ENCODE peak calls at places on chromosomes 6 and 20, in nine cellular contexts. S, R, H, X, Y, E, W, A and O are unnamed samples.

GRCh38 chr6:90973158-90973557 is 386.3 kb upstream of the MAP3K7 start:
- DNase-seq in S (no peak), R (no peak), H (no peak), X (no peak), Y (no peak), E (no peak), W (no peak), A (no peak), O (no peak)

GRCh38 chr6:166629628-166630027 is 2.6 kb upstream of the RPS6KA2 start:
- DNase-seq in S (no peak), R (no peak), H (peak), X (peak), Y (no peak), E (no peak), W (peak), A (no peak), O (no peak)

GRCh38 chr20:5268449-5268848 is 48.3 kb downstream of the PROKR2 start:
- DNase-seq in S (no peak), R (no peak), H (no peak), X (no peak), Y (no peak), E (no peak), W (no peak), A (no peak), O (no peak)

GRCh38 chr20:25197173-25197869 is 1.8 kb downstream of the ENTPD6 start:
- DNase-seq in S (peak), R (no peak), H (no peak), X (no peak), Y (no peak), E (peak), W (no peak), A (no peak), O (no peak)

GRCh38 chr6:157126183-157127098 is 196.9 kb downstream of the TMEM242 start:
- DNase-seq in S (no peak), R (no peak), H (no peak), X (no peak), Y (no peak), E (no peak), W (no peak), A (no peak), O (no peak)

GRCh38 chr20:40511478-40511877 is 177.6 kb downstream of the MAFB start:
- DNase-seq in S (no peak), R (no peak), H (peak), X (peak), Y (no peak), E (no peak), W (peak), A (no peak), O (no peak)

GRCh38 chr20:16392346-16392745 is 180.9 kb downstream of the KIF16B start:
- DNase-seq in S (no peak), R (no peak), H (no peak), X (no peak), Y (no peak), E (no peak), W (no peak), A (no peak), O (no peak)

GRCh38 chr20:10761786-10762185 is 88.0 kb upstream of the JAG1 start:
- DNase-seq in S (no peak), R (no peak), H (peak), X (no peak), Y (no peak), E (no peak), W (peak), A (no peak), O (no peak)

GRCh38 chr6:158765509-158766068 is 53.6 kb downstream of the EZR start:
- DNase-seq in S (no peak), R (peak), H (no peak), X (no peak), Y (no peak), E (no peak), W (no peak), A (no peak), O (no peak)

GRCh38 chr20:57316795-57317201 is 12.8 kb upstream of the SPO11 start:
- DNase-seq in S (no peak), R (no peak), H (no peak), X (no peak), Y (no peak), E (no peak), W (no peak), A (no peak), O (no peak)

GRCh38 chr6:15936503-15936902 is 192.4 kb upstream of the MYLIP start:
- DNase-seq in S (peak), R (no peak), H (no peak), X (no peak), Y (no peak), E (no peak), W (no peak), A (no peak), O (no peak)

DNA sequence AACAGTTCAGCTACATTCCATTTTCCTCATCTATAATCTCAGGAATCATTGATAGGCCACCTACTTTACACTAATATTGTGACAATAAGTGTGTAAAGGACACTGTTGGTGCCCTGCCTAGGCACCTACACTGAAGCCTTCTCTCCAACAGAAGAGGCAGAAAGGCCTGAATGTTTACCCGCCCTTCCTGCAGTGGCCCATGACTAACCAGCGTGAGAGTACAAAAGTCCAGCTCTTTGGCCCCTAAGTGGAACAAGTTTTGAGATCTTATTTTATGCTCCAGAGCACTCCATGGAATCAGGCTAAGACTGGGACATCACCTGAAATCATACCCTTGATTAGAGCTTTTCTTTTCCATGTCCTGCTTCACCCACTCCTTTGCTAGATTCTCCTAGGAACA is 359.7 kb downstream of the ARHGAP18 start:
- DNase-seq in S (no peak), R (peak), H (no peak), X (no peak), Y (no peak), E (no peak), W (no peak), A (no peak), O (peak)
- H3K4me3 ChIP-seq in S (no peak), R (no peak), H (no peak), X (no peak), Y (no peak), E (no peak), W (no peak), A (no peak), O (no peak)

GRCh38 chr20:46011631-46012482 is 3.1 kb downstream of the MMP9 start:
- DNase-seq in S (no peak), R (no peak), H (no peak), X (no peak), Y (no peak), E (peak), W (peak), A (peak), O (no peak)
- TF ChIP-seq CTCF in S (peak), R (peak), H (peak), X (peak), Y (no peak), E (peak), W (peak), A (no peak), O (peak)

GRCh38 chr20:49281059-49281912 is 3.4 kb upstream of the ZNFX1 start:
- DNase-seq in S (no peak), R (peak), H (peak), X (no peak), Y (no peak), E (no peak), W (no peak), A (no peak), O (no peak)
- H3K4me3 ChIP-seq in S (no peak), R (peak), H (peak), X (peak), Y (peak), E (peak), W (peak), A (no peak), O (peak)

GRCh38 chr6:145025488-145025887 is 709.8 kb downstream of the EPM2A start:
- DNase-seq in S (no peak), R (no peak), H (no peak), X (no peak), Y (no peak), E (no peak), W (no peak), A (no peak), O (no peak)

GRCh38 chr6:145031001-145031400 is 704.3 kb downstream of the EPM2A start:
- DNase-seq in S (no peak), R (no peak), H (no peak), X (no peak), Y (no peak), E (no peak), W (no peak), A (no peak), O (no peak)

GRCh38 chr6:145031962-145032361 is 703.4 kb downstream of the EPM2A start:
- DNase-seq in S (no peak), R (no peak), H (no peak), X (no peak), Y (no peak), E (no peak), W (no peak), A (no peak), O (no peak)

GRCh38 chr6:145026267-145026679 is 709.0 kb downstream of the EPM2A start:
- DNase-seq in S (no peak), R (no peak), H (no peak), X (no peak), Y (no peak), E (no peak), W (no peak), A (no peak), O (no peak)

GRCh38 chr6:145028144-145028818 is 707.0 kb downstream of the EPM2A start:
- DNase-seq in S (peak), R (peak), H (peak), X (peak), Y (no peak), E (no peak), W (peak), A (no peak), O (no peak)
- TF ChIP-seq CTCF in S (peak), R (peak), H (peak), X (peak), Y (peak), E (no peak), W (peak), A (no peak), O (peak)

GRCh38 chr6:56692586-56693245 is 50.0 kb upstream of the DST start:
- DNase-seq in S (no peak), R (no peak), H (no peak), X (peak), Y (no peak), E (no peak), W (peak), A (no peak), O (peak)

GRCh38 chr6:56693246-56693607 is 50.5 kb upstream of the DST start:
- DNase-seq in S (no peak), R (peak), H (peak), X (peak), Y (peak), E (peak), W (peak), A (peak), O (peak)

GRCh38 chr6:56689663-56690062 is 47.0 kb upstream of the DST start:
- DNase-seq in S (no peak), R (no peak), H (no peak), X (no peak), Y (no peak), E (no peak), W (no peak), A (no peak), O (no peak)

GRCh38 chr6:56690519-56691200 is 48.0 kb upstream of the DST start:
- DNase-seq in S (no peak), R (no peak), H (no peak), X (peak), Y (no peak), E (no peak), W (peak), A (no peak), O (peak)

DNA sequence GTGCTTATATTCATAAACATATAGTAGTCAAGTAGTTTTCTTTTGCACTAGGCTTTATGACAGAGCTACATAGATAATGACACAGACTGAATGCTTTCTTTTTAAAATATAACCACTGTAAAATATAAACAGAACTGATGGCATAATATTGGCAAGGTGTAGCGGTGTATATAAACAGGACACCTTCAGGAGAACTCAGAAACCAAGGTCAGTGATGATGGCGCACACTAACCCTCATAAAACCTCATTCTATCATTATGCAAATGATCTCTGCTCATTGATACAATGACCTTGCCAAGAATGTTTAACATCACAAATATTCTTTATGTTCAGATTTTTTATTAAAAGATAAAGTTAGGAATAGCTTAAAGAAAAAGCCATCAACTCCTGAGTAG is 48.5 kb upstream of the DST start:
- DNase-seq in S (no peak), R (no peak), H (no peak), X (no peak), Y (no peak), E (no peak), W (no peak), A (no peak), O (no peak)
- H3K4me3 ChIP-seq in S (no peak), R (peak), H (peak), X (peak), Y (no peak), E (peak), W (peak), A (peak), O (peak)